ENCODE peak calls at places on chromosomes 16 and 17, in nine cellular contexts. One of them, this sample, is unnamed.
A peak's percentile ranks its signal among the peaks of the same experiment; 100 is the strongest.

GRCh38 chr17:49365667-49366066 is 3.6 kb upstream of the ZNF652 start:
- DNase-seq in T-helper 1 cell: peak; percentile 21
- DNase-seq in Panc1: no peak
- DNase-seq in AG20443: peak; percentile 32
- DNase-seq in G401: peak; percentile 25
- DNase-seq in H7: peak; percentile 41
- DNase-seq in anterior cingulate cortex: no peak
- DNase-seq in GM04503: no peak
- DNase-seq in GM04504: no peak
- DNase-seq in this sample: no peak

GRCh38 chr16:4179020-4179419 is 62.8 kb upstream of the ADCY9 start:
- DNase-seq in T-helper 1 cell: no peak
- DNase-seq in Panc1: no peak
- DNase-seq in AG20443: peak; percentile 58
- DNase-seq in G401: no peak
- DNase-seq in H7: no peak
- DNase-seq in anterior cingulate cortex: no peak
- DNase-seq in GM04503: no peak
- DNase-seq in GM04504: no peak
- DNase-seq in this sample: no peak

GRCh38 chr17:17940451-17940911 is 31.7 kb downstream of the TOM1L2 start:
- DNase-seq in T-helper 1 cell: no peak
- DNase-seq in Panc1: no peak
- DNase-seq in AG20443: peak; percentile 38
- DNase-seq in G401: peak; percentile 70
- DNase-seq in H7: no peak
- DNase-seq in anterior cingulate cortex: no peak
- DNase-seq in GM04503: peak; percentile 28
- DNase-seq in GM04504: no peak
- DNase-seq in this sample: no peak

GRCh38 chr17:81028506-81028858 is 6.5 kb upstream of the BAIAP2 start:
- DNase-seq in T-helper 1 cell: no peak
- DNase-seq in Panc1: no peak
- DNase-seq in AG20443: no peak
- DNase-seq in G401: peak; percentile 77
- DNase-seq in H7: peak; percentile 66
- DNase-seq in anterior cingulate cortex: no peak
- DNase-seq in GM04503: no peak
- DNase-seq in GM04504: no peak
- DNase-seq in this sample: no peak

GRCh38 chr17:68539536-68540469 is 27.6 kb downstream of the PRKAR1A start:
- DNase-seq in T-helper 1 cell: no peak
- DNase-seq in Panc1: no peak
- DNase-seq in AG20443: peak; percentile 36
- DNase-seq in G401: peak; percentile 54
- DNase-seq in H7: no peak
- DNase-seq in anterior cingulate cortex: no peak
- DNase-seq in GM04503: peak; percentile 6
- DNase-seq in GM04504: no peak
- DNase-seq in this sample: no peak

GRCh38 chr16:68272501-68273209 is 8.3 kb downstream of the SLC7A6 start:
- DNase-seq in T-helper 1 cell: peak; percentile 49
- DNase-seq in Panc1: no peak
- DNase-seq in AG20443: no peak
- DNase-seq in G401: no peak
- DNase-seq in H7: no peak
- DNase-seq in anterior cingulate cortex: no peak
- DNase-seq in GM04503: no peak
- DNase-seq in GM04504: no peak
- DNase-seq in this sample: no peak

GRCh38 chr17:78873519-78874340 is 29.3 kb downstream of the CEP295NL start:
- DNase-seq in T-helper 1 cell: no peak
- DNase-seq in Panc1: no peak
- DNase-seq in AG20443: no peak
- DNase-seq in G401: no peak
- DNase-seq in H7: no peak
- DNase-seq in anterior cingulate cortex: no peak
- DNase-seq in GM04503: no peak
- DNase-seq in GM04504: no peak
- DNase-seq in this sample: no peak

GRCh38 chr16:89096768-89097527 is 3.3 kb downstream of the ACSF3 start:
- DNase-seq in T-helper 1 cell: no peak
- DNase-seq in Panc1: no peak
- DNase-seq in AG20443: no peak
- DNase-seq in G401: no peak
- DNase-seq in H7: no peak
- DNase-seq in anterior cingulate cortex: no peak
- DNase-seq in GM04503: no peak
- DNase-seq in GM04504: no peak
- DNase-seq in this sample: no peak

GRCh38 chr17:35373984-35374765 is 754 bp upstream of the SLFN11 start:
- DNase-seq in T-helper 1 cell: no peak
- DNase-seq in Panc1: no peak
- DNase-seq in AG20443: peak; percentile 77
- DNase-seq in G401: no peak
- DNase-seq in H7: peak; percentile 57
- DNase-seq in anterior cingulate cortex: no peak
- DNase-seq in GM04503: peak; percentile 25
- DNase-seq in GM04504: peak; percentile 35
- DNase-seq in this sample: peak; percentile 40

GRCh38 chr17:17315142-17315821 is 12.1 kb downstream of the NT5M start:
- DNase-seq in T-helper 1 cell: no peak
- DNase-seq in Panc1: no peak
- DNase-seq in AG20443: no peak
- DNase-seq in G401: no peak
- DNase-seq in H7: peak; percentile 28
- DNase-seq in anterior cingulate cortex: no peak
- DNase-seq in GM04503: no peak
- DNase-seq in GM04504: no peak
- DNase-seq in this sample: no peak

GRCh38 chr16:68265078-68265925 is 976 bp downstream of the SLC7A6 start:
- DNase-seq in T-helper 1 cell: peak; percentile 43
- DNase-seq in Panc1: no peak
- DNase-seq in AG20443: peak; percentile 79
- DNase-seq in G401: peak; percentile 67
- DNase-seq in H7: peak; percentile 75
- DNase-seq in anterior cingulate cortex: no peak
- DNase-seq in GM04503: peak; percentile 80
- DNase-seq in GM04504: peak; percentile 64
- DNase-seq in this sample: no peak

GRCh38 chr16:12874135-12874534 is 27.3 kb upstream of the SHISA9 start:
- DNase-seq in T-helper 1 cell: no peak
- DNase-seq in Panc1: no peak
- DNase-seq in AG20443: peak; percentile 22
- DNase-seq in G401: no peak
- DNase-seq in H7: no peak
- DNase-seq in anterior cingulate cortex: no peak
- DNase-seq in GM04503: peak; percentile 63
- DNase-seq in GM04504: peak; percentile 32
- DNase-seq in this sample: no peak

GRCh38 chr16:66695935-66696668 is 441 bp downstream of the CMTM4 start:
- DNase-seq in T-helper 1 cell: no peak
- DNase-seq in Panc1: no peak
- DNase-seq in AG20443: no peak
- DNase-seq in G401: no peak
- DNase-seq in H7: peak; percentile 87
- DNase-seq in anterior cingulate cortex: no peak
- DNase-seq in GM04503: no peak
- DNase-seq in GM04504: no peak
- DNase-seq in this sample: peak; percentile 18

GRCh38 chr16:14405611-14406537 is 224.2 kb downstream of the PARN start:
- DNase-seq in T-helper 1 cell: peak; percentile 13
- DNase-seq in Panc1: no peak
- DNase-seq in AG20443: peak; percentile 27
- DNase-seq in G401: no peak
- DNase-seq in H7: peak; percentile 98
- DNase-seq in anterior cingulate cortex: no peak
- DNase-seq in GM04503: no peak
- DNase-seq in GM04504: no peak
- DNase-seq in this sample: peak; percentile 41

GRCh38 chr17:50935201-50936124 is 69.3 kb upstream of the TOB1 start:
- DNase-seq in T-helper 1 cell: no peak
- DNase-seq in Panc1: no peak
- DNase-seq in AG20443: no peak
- DNase-seq in G401: peak; percentile 87
- DNase-seq in H7: peak; percentile 46
- DNase-seq in anterior cingulate cortex: no peak
- DNase-seq in GM04503: no peak
- DNase-seq in GM04504: no peak
- DNase-seq in this sample: no peak

GRCh38 chr17:73944366-73944765 is 259.1 kb upstream of the RPL38 start:
- DNase-seq in T-helper 1 cell: no peak
- DNase-seq in Panc1: no peak
- DNase-seq in AG20443: no peak
- DNase-seq in G401: no peak
- DNase-seq in H7: no peak
- DNase-seq in anterior cingulate cortex: no peak
- DNase-seq in GM04503: no peak
- DNase-seq in GM04504: no peak
- DNase-seq in this sample: no peak

GRCh38 chr16:69444873-69445517 is 20.6 kb downstream of the CYB5B start:
- DNase-seq in T-helper 1 cell: no peak
- DNase-seq in Panc1: no peak
- DNase-seq in AG20443: no peak
- DNase-seq in G401: no peak
- DNase-seq in H7: no peak
- DNase-seq in anterior cingulate cortex: no peak
- DNase-seq in GM04503: no peak
- DNase-seq in GM04504: no peak
- DNase-seq in this sample: no peak

GRCh38 chr17:34572483-34572882 is 6.9 kb upstream of the TMEM132E start:
- DNase-seq in T-helper 1 cell: no peak
- DNase-seq in Panc1: no peak
- DNase-seq in AG20443: no peak
- DNase-seq in G401: no peak
- DNase-seq in H7: no peak
- DNase-seq in anterior cingulate cortex: no peak
- DNase-seq in GM04503: no peak
- DNase-seq in GM04504: no peak
- DNase-seq in this sample: no peak

GRCh38 chr17:48718781-48719641 is 3.3 kb downstream of the PRAC1 start:
- DNase-seq in T-helper 1 cell: no peak
- DNase-seq in Panc1: no peak
- DNase-seq in AG20443: no peak
- DNase-seq in G401: no peak
- DNase-seq in H7: peak; percentile 76
- DNase-seq in anterior cingulate cortex: no peak
- DNase-seq in GM04503: no peak
- DNase-seq in GM04504: no peak
- DNase-seq in this sample: peak; percentile 34

GRCh38 chr16:31355701-31356100 is 725 bp downstream of the ITGAX start:
- DNase-seq in T-helper 1 cell: no peak
- DNase-seq in Panc1: no peak
- DNase-seq in AG20443: no peak
- DNase-seq in G401: peak; percentile 41
- DNase-seq in H7: peak; percentile 41
- DNase-seq in anterior cingulate cortex: no peak
- DNase-seq in GM04503: no peak
- DNase-seq in GM04504: no peak
- DNase-seq in this sample: no peak

GRCh38 chr16:1794221-1794871 is 841 bp upstream of the IGFALS start:
- DNase-seq in T-helper 1 cell: peak; percentile 12
- DNase-seq in Panc1: no peak
- DNase-seq in AG20443: no peak
- DNase-seq in G401: no peak
- DNase-seq in H7: peak; percentile 74
- DNase-seq in anterior cingulate cortex: no peak
- DNase-seq in GM04503: no peak
- DNase-seq in GM04504: no peak
- DNase-seq in this sample: no peak

GRCh38 chr17:773467-774319 is 8.4 kb downstream of the GLOD4 start:
- DNase-seq in T-helper 1 cell: no peak
- DNase-seq in Panc1: no peak
- DNase-seq in AG20443: no peak
- DNase-seq in G401: no peak
- DNase-seq in H7: no peak
- DNase-seq in anterior cingulate cortex: no peak
- DNase-seq in GM04503: no peak
- DNase-seq in GM04504: no peak
- DNase-seq in this sample: no peak

GRCh38 chr17:58667934-58668597 is 23.8 kb downstream of the TEX14 start:
- DNase-seq in T-helper 1 cell: no peak
- DNase-seq in Panc1: no peak
- DNase-seq in AG20443: no peak
- DNase-seq in G401: no peak
- DNase-seq in H7: no peak
- DNase-seq in anterior cingulate cortex: no peak
- DNase-seq in GM04503: no peak
- DNase-seq in GM04504: no peak
- DNase-seq in this sample: no peak

GRCh38 chr17:5694507-5694906 is 110.2 kb upstream of the NLRP1 start:
- DNase-seq in T-helper 1 cell: no peak
- DNase-seq in Panc1: no peak
- DNase-seq in AG20443: no peak
- DNase-seq in G401: no peak
- DNase-seq in H7: peak; percentile 84
- DNase-seq in anterior cingulate cortex: no peak
- DNase-seq in GM04503: no peak
- DNase-seq in GM04504: no peak
- DNase-seq in this sample: no peak

GRCh38 chr16:58198739-58199411 is 969 bp upstream of the CSNK2A2 start:
- DNase-seq in T-helper 1 cell: no peak
- DNase-seq in Panc1: no peak
- DNase-seq in AG20443: no peak
- DNase-seq in G401: no peak
- DNase-seq in H7: peak; percentile 18
- DNase-seq in anterior cingulate cortex: no peak
- DNase-seq in GM04503: no peak
- DNase-seq in GM04504: no peak
- DNase-seq in this sample: no peak

GRCh38 chr16:1907226-1907849 is 10.9 kb downstream of the HS3ST6 start:
- DNase-seq in T-helper 1 cell: no peak
- DNase-seq in Panc1: no peak
- DNase-seq in AG20443: no peak
- DNase-seq in G401: no peak
- DNase-seq in H7: peak; percentile 65
- DNase-seq in anterior cingulate cortex: no peak
- DNase-seq in GM04503: no peak
- DNase-seq in GM04504: no peak
- DNase-seq in this sample: no peak

GRCh38 chr17:34306466-34306865 is 12.8 kb upstream of the CCL8 start:
- DNase-seq in T-helper 1 cell: no peak
- DNase-seq in Panc1: no peak
- DNase-seq in AG20443: peak; percentile 80
- DNase-seq in G401: no peak
- DNase-seq in H7: peak; percentile 40
- DNase-seq in anterior cingulate cortex: no peak
- DNase-seq in GM04503: no peak
- DNase-seq in GM04504: peak; percentile 66
- DNase-seq in this sample: no peak

GRCh38 chr17:75830168-75831031 is 13.8 kb downstream of the UNC13D start:
- DNase-seq in T-helper 1 cell: no peak
- DNase-seq in Panc1: no peak
- DNase-seq in AG20443: no peak
- DNase-seq in G401: no peak
- DNase-seq in H7: peak; percentile 94
- DNase-seq in anterior cingulate cortex: no peak
- DNase-seq in GM04503: no peak
- DNase-seq in GM04504: no peak
- DNase-seq in this sample: peak; percentile 46

GRCh38 chr16:22314661-22315626 is 17.7 kb downstream of the POLR3E start:
- DNase-seq in T-helper 1 cell: no peak
- DNase-seq in Panc1: no peak
- DNase-seq in AG20443: no peak
- DNase-seq in G401: no peak
- DNase-seq in H7: peak; percentile 36
- DNase-seq in anterior cingulate cortex: no peak
- DNase-seq in GM04503: no peak
- DNase-seq in GM04504: no peak
- DNase-seq in this sample: no peak

GRCh38 chr16:85028638-85029412 is 1.2 kb downstream of the KIAA0513 start:
- DNase-seq in T-helper 1 cell: peak; percentile 66
- DNase-seq in Panc1: no peak
- DNase-seq in AG20443: peak; percentile 46
- DNase-seq in G401: peak; percentile 89
- DNase-seq in H7: peak; percentile 57
- DNase-seq in anterior cingulate cortex: no peak
- DNase-seq in GM04503: peak; percentile 34
- DNase-seq in GM04504: no peak
- DNase-seq in this sample: peak; percentile 22

GRCh38 chr17:59859444-59860025 is 33.2 kb downstream of the TUBD1 start:
- DNase-seq in T-helper 1 cell: no peak
- DNase-seq in Panc1: no peak
- DNase-seq in AG20443: peak; percentile 22
- DNase-seq in G401: no peak
- DNase-seq in H7: no peak
- DNase-seq in anterior cingulate cortex: no peak
- DNase-seq in GM04503: no peak
- DNase-seq in GM04504: peak; percentile 28
- DNase-seq in this sample: no peak